ENCODE peak calls at places on chromosomes 5 and 9, in ten cellular contexts. V is fibroblast of lung, L is AG04450, I is colonic mucosa, T is cardiac muscle cell, Y is HFF-Myc, M is OCI-LY7, B is astrocyte of the spinal cord, O is fibroblast of mammary gland, J is transverse colon. P is an unnamed sample.

GRCh38 chr5:158268286-158268685 is 409.3 kb upstream of the CLINT1 start:
- DNase-seq in L (no peak), B (no peak), O (no peak), Y (no peak), I (no peak), V (no peak), M (no peak), J (no peak), T (no peak), P (no peak)

GRCh38 chr5:95272530-95272929 is 12.4 kb downstream of the MCTP1 start:
- DNase-seq in T (no peak), Y (no peak), O (no peak), V (no peak), L (no peak), I (no peak), M (no peak), J (no peak), B (no peak), P (no peak)

GRCh38 chr5:76643371-76643770 is 20.2 kb upstream of the F2RL2 start:
- DNase-seq in O (no peak), V (no peak), J (no peak), Y (no peak), L (no peak), I (no peak), T (no peak), M (no peak), B (no peak), P (no peak)

GRCh38 chr5:21236896-21237830 is 1249.2 kb upstream of the CDH18 start:
- DNase-seq in L (no peak), O (peak), J (no peak), V (peak), B (peak), T (no peak), I (no peak), Y (no peak), M (no peak), P (no peak)

GRCh38 chr5:38258319-38259061 is at the start of gene EGFLAM:
- DNase-seq in L (no peak), J (no peak), T (peak), Y (no peak), V (peak), M (no peak), O (no peak), B (peak), I (no peak), P (no peak)

GRCh38 chr5:95859327-95860060 is 37.0 kb upstream of the GLRX start:
- DNase-seq in V (peak), T (no peak), J (no peak), L (peak), I (no peak), Y (no peak), M (no peak), B (no peak), O (peak), P (no peak)

GRCh38 chr5:151039665-151040064 is 19.3 kb downstream of the GPX3 start:
- DNase-seq in Y (no peak), J (no peak), T (no peak), M (no peak), L (no peak), O (no peak), I (no peak), V (no peak), B (no peak), P (no peak)

GRCh38 chr5:135887447-135887864 is 8.2 kb downstream of the IL9 start:
- DNase-seq in V (peak), I (peak), Y (peak), B (peak), J (peak), M (peak), T (peak), O (peak), L (peak), P (no peak)

GRCh38 chr5:137146402-137146889 is 352.7 kb downstream of the SPOCK1 start:
- DNase-seq in M (no peak), T (no peak), V (peak), J (no peak), L (peak), I (no peak), Y (peak), B (peak), O (peak), P (peak)

GRCh38 chr5:73204733-73205132 is 31.7 kb downstream of the TMEM174 start:
- DNase-seq in B (no peak), L (no peak), T (no peak), V (no peak), M (no peak), Y (no peak), J (no peak), I (no peak), O (no peak), P (no peak)

GRCh38 chr9:127021664-127022337 is 100.6 kb downstream of the ANGPTL2 start:
- DNase-seq in Y (peak), B (peak), L (peak), T (peak), I (peak), M (no peak), J (peak), V (peak), O (peak), P (no peak)

GRCh38 chr5:34016243-34016642 is 8.4 kb upstream of the AMACR start:
- DNase-seq in T (no peak), I (no peak), M (no peak), O (no peak), B (no peak), L (no peak), V (no peak), Y (no peak), J (no peak), P (no peak)

GRCh38 chr5:56175465-56175864 is 57.7 kb downstream of the ANKRD55 start:
- DNase-seq in O (peak), L (no peak), J (no peak), V (peak), I (no peak), B (peak), Y (peak), M (no peak), T (peak), P (no peak)

GRCh38 chr9:129781991-129782390 is 21.0 kb upstream of the TOR1B start:
- DNase-seq in M (no peak), O (no peak), J (no peak), B (no peak), T (no peak), Y (no peak), V (no peak), L (no peak), I (no peak), P (no peak)

GRCh38 chr5:151082274-151082902 is 1.6 kb upstream of the TNIP1 start:
- DNase-seq in V (no peak), T (peak), B (no peak), I (peak), M (no peak), L (no peak), O (no peak), J (peak), Y (no peak), P (no peak)

GRCh38 chr5:137604348-137605095 is 105.4 kb upstream of the SPOCK1 start:
- DNase-seq in L (no peak), M (no peak), V (no peak), B (no peak), Y (no peak), O (no peak), J (no peak), T (no peak), I (no peak), P (no peak)

GRCh38 chr5:79590395-79590999 is 21.7 kb upstream of the TENT2 start:
- DNase-seq in B (no peak), M (no peak), I (no peak), O (no peak), Y (no peak), T (no peak), J (no peak), L (no peak), V (no peak), P (no peak)

GRCh38 chr9:25964239-25964638 is 286.0 kb upstream of the TUSC1 start:
- DNase-seq in B (peak), T (peak), I (peak), Y (peak), V (peak), J (no peak), L (peak), O (peak), M (peak), P (peak)

DNA sequence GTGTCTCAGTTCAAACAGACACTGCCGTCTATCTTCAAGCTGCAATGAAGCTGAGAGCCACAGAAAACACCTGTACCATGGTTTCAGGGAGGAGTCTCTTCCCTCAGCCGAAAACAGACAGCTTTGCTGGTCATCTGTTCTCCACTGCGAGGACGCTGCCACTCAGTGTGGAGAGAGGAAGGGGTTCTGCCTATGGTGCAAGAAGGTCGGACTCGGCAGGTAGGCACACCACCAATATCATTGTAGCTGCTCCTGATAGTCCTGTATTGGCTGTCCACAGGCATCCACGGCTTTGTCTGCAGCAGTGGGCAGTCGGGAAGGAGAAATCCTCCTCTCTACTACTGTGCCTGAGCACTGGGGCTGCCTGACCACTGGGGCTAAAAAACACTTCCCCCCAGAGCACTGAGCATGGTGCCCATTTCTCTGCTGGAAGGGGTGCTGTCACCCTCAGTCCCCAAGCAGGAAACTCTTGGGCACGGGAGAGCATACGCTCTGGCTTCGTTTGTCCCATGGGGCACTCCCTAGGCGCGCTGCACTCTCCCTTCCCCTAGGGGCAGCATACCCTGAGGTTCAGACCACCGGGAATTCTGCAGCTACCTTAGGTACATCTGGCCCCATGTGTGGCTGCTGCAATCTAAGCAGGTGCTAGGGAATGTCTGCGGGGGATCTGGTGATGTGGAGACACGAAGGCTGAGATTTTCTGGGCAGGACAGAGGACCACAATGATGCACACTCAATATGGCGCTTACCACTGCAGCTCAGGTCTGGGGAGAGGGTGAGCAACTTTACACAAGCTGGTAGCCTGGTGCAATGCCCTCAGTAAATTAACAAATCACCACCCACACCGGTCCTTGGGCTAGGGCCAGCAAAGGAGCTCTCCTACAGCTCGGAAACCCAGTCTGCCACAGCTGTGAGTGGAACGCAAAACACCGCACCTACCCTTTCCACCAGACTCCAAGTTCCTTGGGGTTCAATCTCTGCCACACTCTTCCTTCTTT is 880.9 kb upstream of the SEMA6A start:
- DNase-seq in M (peak), J (peak), B (no peak), V (no peak), O (no peak), Y (no peak), I (peak), L (no peak), T (peak), P (no peak)
- H3K4me3 ChIP-seq in M (peak), J (peak), B (no peak), V (no peak), O (no peak), Y (no peak), I (peak), L (no peak), T (peak), P (peak)

GRCh38 chr5:122295138-122295537 is 16.9 kb upstream of the SNCAIP start:
- DNase-seq in B (no peak), L (no peak), T (peak), O (no peak), M (peak), Y (no peak), I (no peak), J (no peak), V (no peak), P (no peak)
- TF ChIP-seq CTCF in B (no peak), L (peak), T (peak), O (peak), M (peak), Y (peak), I (peak), J (peak), V (peak), P (peak)

GRCh38 chr9:88932766-88933165 is 58.5 kb upstream of the S1PR3 start:
- DNase-seq in B (no peak), Y (no peak), I (no peak), J (no peak), M (no peak), L (no peak), V (no peak), T (no peak), O (no peak), P (no peak)
- H3K4me3 ChIP-seq in B (no peak), Y (no peak), I (no peak), J (no peak), M (no peak), L (no peak), V (no peak), T (no peak), O (no peak), P (no peak)

GRCh38 chr5:113447651-113448050 is 12.9 kb upstream of the TSSK1B start:
- DNase-seq in J (no peak), M (no peak), V (no peak), T (peak), O (peak), B (peak), L (no peak), I (no peak), Y (no peak), P (no peak)
- TF ChIP-seq CTCF in J (no peak), M (peak), V (peak), T (peak), O (peak), B (peak), L (peak), I (no peak), Y (no peak), P (no peak)

GRCh38 chr9:86500667-86501435 is 146.6 kb upstream of the TUT7 start:
- DNase-seq in Y (peak), O (peak), L (peak), M (no peak), B (peak), I (no peak), T (no peak), J (no peak), V (peak), P (peak)
- H3K4me3 ChIP-seq in Y (no peak), O (no peak), L (no peak), M (no peak), B (no peak), I (no peak), T (no peak), J (no peak), V (no peak), P (no peak)

DNA sequence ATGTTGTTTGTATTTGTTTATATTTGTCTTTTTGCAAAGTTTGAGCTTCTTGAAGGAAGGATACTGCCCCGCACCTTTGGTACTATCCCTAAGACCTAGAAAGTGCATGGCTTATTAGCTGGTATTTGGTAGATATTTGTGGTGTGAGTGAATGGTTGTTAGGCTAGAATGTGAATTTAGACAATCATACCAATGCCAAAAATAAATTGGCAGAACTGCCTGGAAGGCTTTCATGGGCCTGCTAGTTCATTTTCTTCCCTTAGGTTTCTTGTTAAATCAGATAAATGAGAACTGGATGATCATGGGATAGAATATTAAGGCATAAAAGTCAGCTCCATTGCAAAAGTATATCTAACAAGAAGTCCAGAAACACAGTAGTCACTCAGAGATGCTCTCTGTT is 147.5 kb upstream of the TSLP start:
- DNase-seq in B (no peak), T (no peak), M (no peak), O (no peak), V (no peak), L (no peak), J (no peak), I (no peak), Y (no peak), P (no peak)
- TF ChIP-seq CTCF in B (no peak), T (no peak), M (no peak), O (no peak), V (no peak), L (no peak), J (no peak), I (no peak), Y (no peak), P (no peak)

GRCh38 chr9:137294684-137295312 is 7.3 kb downstream of the NRARP start:
- DNase-seq in L (no peak), T (no peak), O (peak), Y (no peak), I (peak), V (peak), J (peak), B (peak), M (no peak), P (no peak)
- H3K4me3 ChIP-seq in L (no peak), T (no peak), O (no peak), Y (no peak), I (peak), V (no peak), J (peak), B (no peak), M (peak), P (no peak)

GRCh38 chr9:23841304-23841703 is 15.3 kb upstream of the ELAVL2 start:
- DNase-seq in M (no peak), T (no peak), J (no peak), I (no peak), V (no peak), O (no peak), L (no peak), B (no peak), Y (no peak), P (no peak)

GRCh38 chr9:23842531-23843129 is 16.6 kb upstream of the ELAVL2 start:
- DNase-seq in B (no peak), V (no peak), O (no peak), J (no peak), Y (no peak), T (no peak), M (no peak), I (no peak), L (no peak), P (no peak)
- TF ChIP-seq CTCF in B (peak), V (no peak), O (no peak), J (no peak), Y (no peak), T (no peak), M (peak), I (no peak), L (no peak), P (peak)

GRCh38 chr9:21528123-21528808 is 46.2 kb upstream of the IFNE start:
- DNase-seq in J (no peak), T (no peak), I (no peak), B (no peak), V (no peak), M (no peak), Y (no peak), L (no peak), O (no peak), P (no peak)
- H3K4me3 ChIP-seq in J (no peak), T (no peak), I (no peak), B (no peak), V (no peak), M (no peak), Y (no peak), L (no peak), O (no peak), P (no peak)